ENCODE peak calls at places on chromosomes 7 and 10, in four cellular contexts. G is coronary artery, L is tibial nerve, M is bronchial epithelial cell. D is an unnamed sample.

GRCh38 chr7:27158436-27159277 is 2.2 kb upstream of the HOXA7 start:
- DNase-seq in L (no peak), G (no peak), M (no peak), D (no peak)

GRCh38 chr7:111835066-111835465 is 272.8 kb upstream of the IMMP2L start:
- DNase-seq in M (peak), L (no peak), G (no peak), D (peak)

GRCh38 chr7:39609084-39609461 is 14.3 kb upstream of the RALA start:
- DNase-seq in M (peak), L (no peak), G (no peak), D (no peak)

GRCh38 chr10:105742184-105742583 is 1101.1 kb downstream of the SORCS3 start:
- DNase-seq in G (no peak), M (peak), L (no peak), D (no peak)

GRCh38 chr7:143382791-143383641 is 1.9 kb downstream of the ZYX start:
- DNase-seq in M (no peak), G (no peak), L (no peak), D (no peak)

GRCh38 chr7:7795736-7796135 is 77.3 kb upstream of the RPA3 start:
- DNase-seq in M (peak), L (no peak), G (no peak), D (no peak)

GRCh38 chr7:22832422-22832821 is 9.8 kb upstream of the TOMM7 start:
- DNase-seq in G (no peak), M (peak), L (no peak), D (no peak)

GRCh38 chr10:70493660-70494234 is 15.2 kb downstream of the PALD1 start:
- DNase-seq in M (no peak), G (no peak), L (peak), D (no peak)

GRCh38 chr7:94080551-94080950 is 76.4 kb upstream of the BET1 start:
- DNase-seq in G (no peak), L (no peak), M (no peak), D (no peak)

GRCh38 chr7:71618281-71618680 is 486.3 kb downstream of the GALNT17 start:
- DNase-seq in G (no peak), M (no peak), L (no peak), D (no peak)

GRCh38 chr7:46383605-46384004 is 462.5 kb upstream of the IGFBP3 start:
- DNase-seq in G (no peak), M (peak), L (no peak), D (peak)

GRCh38 chr7:19621740-19622139 is 87.1 kb downstream of the POLR1F start:
- DNase-seq in G (no peak), M (peak), L (no peak), D (no peak)

GRCh38 chr10:29896053-29896452 is 163.3 kb downstream of the JCAD start:
- DNase-seq in G (no peak), L (no peak), M (no peak), D (no peak)

GRCh38 chr7:128831178-128831993 is 1.2 kb downstream of the FLNC start:
- DNase-seq in M (no peak), G (no peak), L (no peak), D (no peak)

GRCh38 chr10:69087600-69088470 is at the start of gene SRGN:
- DNase-seq in M (peak), L (peak), G (peak), D (peak)

GRCh38 chr7:44849277-44850210 is 1.7 kb upstream of the H2AZ2 start:
- DNase-seq in M (no peak), L (no peak), G (no peak), D (no peak)

GRCh38 chr10:116688241-116688711 is 54.1 kb downstream of the HSPA12A start:
- DNase-seq in L (no peak), G (no peak), M (no peak), D (no peak)

GRCh38 chr7:130566168-130566897 is 74.4 kb downstream of the MEST start:
- DNase-seq in L (no peak), M (no peak), G (no peak), D (no peak)

GRCh38 chr10:89644967-89645741 is at the start of gene PANK1:
- DNase-seq in L (peak), G (peak), M (peak), D (no peak)

GRCh38 chr7:1541431-1542162 is 11.1 kb downstream of the MAFK start:
- DNase-seq in G (peak), L (no peak), M (no peak), D (no peak)

GRCh38 chr10:133096616-133097269 is 9.0 kb downstream of the ADGRA1 start:
- DNase-seq in L (no peak), G (no peak), M (no peak), D (no peak)

GRCh38 chr7:69564454-69565417 is 33.5 kb upstream of the AUTS2 start:
- DNase-seq in G (no peak), L (peak), M (no peak), D (no peak)

GRCh38 chr10:122435212-122435827 is 19.1 kb upstream of the ARMS2 start:
- DNase-seq in G (no peak), M (peak), L (peak), D (peak)

GRCh38 chr10:129694633-129695356 is 227.8 kb downstream of the MGMT start:
- DNase-seq in L (peak), M (no peak), G (no peak), D (no peak)

GRCh38 chr10:131852161-131852822 is 48.5 kb upstream of the PPP2R2D start:
- DNase-seq in G (peak), M (no peak), L (no peak), D (no peak)

GRCh38 chr10:87702973-87703294 is 43.3 kb downstream of the PAPSS2 start:
- DNase-seq in G (no peak), L (no peak), M (no peak), D (no peak)

GRCh38 chr10:119724630-119725549 is 960 bp upstream of the INPP5F start:
- DNase-seq in G (no peak), M (peak), L (peak), D (no peak)

GRCh38 chr7:50653116-50653854 is 88.1 kb upstream of the DDC start:
- DNase-seq in L (peak), G (peak), M (no peak), D (no peak)

GRCh38 chr7:129741743-129742213 is 130.3 kb downstream of the NRF1 start:
- DNase-seq in G (no peak), M (no peak), L (no peak), D (no peak)

GRCh38 chr10:116477989-116478615 is 50.5 kb downstream of the PNLIPRP3 start:
- DNase-seq in L (no peak), G (no peak), M (no peak), D (no peak)

GRCh38 chr10:110010076-110011069 is 2.6 kb downstream of the ADD3 start:
- DNase-seq in G (no peak), M (no peak), L (no peak), D (no peak)
- H3K4me3 ChIP-seq in G (peak), M (no peak), L (peak), D (no peak)

DNA sequence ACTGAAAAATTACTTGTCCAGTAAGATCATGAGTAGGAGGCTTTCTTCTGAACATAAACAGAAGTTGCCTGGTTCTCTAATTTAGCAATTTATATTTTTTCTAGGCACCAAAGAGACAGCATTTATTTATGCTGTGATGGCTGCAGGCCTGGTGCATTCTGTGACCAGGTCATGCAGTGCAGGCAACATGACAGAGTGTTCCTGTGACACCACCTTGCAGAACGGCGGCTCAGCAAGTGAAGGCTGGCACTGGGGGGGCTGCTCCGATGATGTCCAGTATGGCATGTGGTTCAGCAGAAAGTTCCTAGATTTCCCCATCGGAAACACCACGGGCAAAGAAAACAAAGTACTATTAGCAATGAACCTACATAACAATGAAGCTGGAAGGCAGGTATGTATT is 2.8 kb downstream of the WNT16 start:
- DNase-seq in L (no peak), M (no peak), G (no peak), D (no peak)
- TF ChIP-seq CTCF in L (no peak), M (no peak), G (no peak), D (no peak)

GRCh38 chr10:109887272-109887671 is 36.0 kb downstream of the XPNPEP1 start:
- DNase-seq in G (no peak), L (no peak), M (no peak), D (no peak)

GRCh38 chr10:109886037-109886787 is 37.1 kb downstream of the XPNPEP1 start:
- DNase-seq in L (no peak), G (no peak), M (no peak), D (peak)

GRCh38 chr10:109883859-109884771 is 39.2 kb downstream of the XPNPEP1 start:
- DNase-seq in M (peak), G (peak), L (peak), D (peak)

GRCh38 chr10:109887776-109888175 is 35.5 kb downstream of the XPNPEP1 start:
- DNase-seq in M (no peak), G (no peak), L (no peak), D (no peak)

DNA sequence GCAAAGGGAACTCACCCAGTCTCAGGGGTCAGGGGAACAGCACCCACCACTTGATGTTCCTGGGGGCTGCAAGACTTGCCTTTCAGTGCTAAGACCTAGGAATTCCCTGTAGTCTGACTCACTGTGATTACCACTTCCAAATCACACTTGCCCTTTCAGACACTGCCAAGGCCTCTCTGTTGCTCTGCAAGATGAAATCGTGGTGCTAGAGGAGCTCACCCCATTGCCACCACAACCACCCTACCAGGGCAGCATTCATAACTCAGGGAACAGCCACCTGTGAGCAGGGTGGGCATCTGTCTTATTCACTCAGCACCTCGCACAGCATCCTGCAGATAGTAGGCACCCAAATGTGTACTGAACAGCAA is 36.5 kb downstream of the XPNPEP1 start:
- DNase-seq in M (no peak), L (no peak), G (no peak), D (no peak)
- H3K4me3 ChIP-seq in M (no peak), L (no peak), G (no peak), D (no peak)

DNA sequence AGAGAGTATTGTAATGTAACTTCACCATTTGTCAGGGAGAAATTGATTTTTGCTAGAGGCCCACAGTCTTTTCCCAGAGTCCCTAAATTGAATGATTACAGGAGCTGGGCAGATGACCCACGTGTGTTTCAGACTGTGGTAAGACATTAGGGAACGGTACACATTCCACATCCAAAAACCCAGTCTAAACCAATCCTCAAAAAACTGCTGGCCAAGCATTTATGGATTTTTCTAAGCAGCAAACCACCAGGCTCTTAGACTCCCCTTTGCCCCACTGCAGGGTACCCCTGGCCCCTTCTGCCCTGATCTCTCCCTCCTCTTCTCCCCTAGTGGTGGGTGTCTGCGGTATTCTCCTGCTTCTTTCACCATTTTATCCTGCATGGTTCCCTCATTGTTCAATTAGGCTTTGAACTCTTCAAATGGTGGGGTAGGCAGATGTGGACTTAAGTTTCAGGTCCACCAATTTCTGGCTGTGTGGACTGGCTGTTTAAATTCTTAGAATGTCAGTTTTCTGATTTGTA is 135.5 kb upstream of the SORCS3 start:
- DNase-seq in L (no peak), G (no peak), M (no peak), D (no peak)
- TF ChIP-seq CTCF in L (no peak), G (no peak), M (no peak), D (no peak)

GRCh38 chr10:128099901-128100300 is 26.3 kb downstream of the MKI67 start:
- DNase-seq in G (no peak), M (no peak), L (no peak), D (no peak)

GRCh38 chr10:128103229-128103714 is 23.0 kb downstream of the MKI67 start:
- DNase-seq in L (no peak), G (no peak), M (no peak), D (no peak)

GRCh38 chr10:128098631-128099030 is 27.6 kb downstream of the MKI67 start:
- DNase-seq in M (no peak), L (no peak), G (no peak), D (no peak)

GRCh38 chr10:128105383-128105782 is 20.8 kb downstream of the MKI67 start:
- DNase-seq in G (no peak), M (no peak), L (no peak), D (no peak)

DNA sequence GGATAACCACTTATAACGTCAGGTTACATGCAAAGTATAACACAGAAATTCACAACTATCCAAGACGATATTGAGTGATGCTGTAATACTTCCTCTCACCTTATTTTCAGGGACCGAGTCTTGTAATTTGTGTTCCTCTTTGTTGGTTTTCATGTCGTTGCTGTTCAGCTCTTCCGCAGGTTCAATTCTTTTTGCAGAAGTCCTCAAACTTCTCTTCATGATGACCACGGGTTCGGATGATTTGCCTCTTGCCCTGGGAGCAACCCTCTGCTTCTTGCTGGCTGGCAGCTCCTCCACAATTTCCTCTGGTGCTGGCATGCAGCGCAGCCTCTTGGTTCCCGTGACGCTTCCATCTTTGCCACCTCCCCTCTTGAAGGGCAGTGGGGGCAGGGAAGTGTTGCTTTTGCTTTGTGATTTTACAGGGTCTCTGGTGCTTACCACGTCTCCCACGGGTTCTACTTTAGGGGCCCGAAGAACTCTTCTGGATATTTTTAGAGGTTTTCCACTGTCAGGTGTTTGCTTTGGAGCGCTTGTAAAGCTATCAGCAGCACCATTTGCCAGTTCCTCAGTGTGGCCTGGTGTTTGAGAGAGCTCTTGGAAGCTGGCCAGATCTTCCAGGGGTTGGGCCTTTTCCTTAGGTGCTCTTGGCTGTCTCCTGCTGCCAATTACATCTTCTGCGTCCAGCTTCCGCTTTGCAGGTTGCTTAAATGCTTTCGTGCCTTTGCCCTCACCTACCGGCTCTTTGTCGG is 23.6 kb downstream of the MKI67 start:
- DNase-seq in G (no peak), M (no peak), L (no peak), D (no peak)
- H3K4me3 ChIP-seq in G (no peak), M (no peak), L (no peak), D (no peak)

DNA sequence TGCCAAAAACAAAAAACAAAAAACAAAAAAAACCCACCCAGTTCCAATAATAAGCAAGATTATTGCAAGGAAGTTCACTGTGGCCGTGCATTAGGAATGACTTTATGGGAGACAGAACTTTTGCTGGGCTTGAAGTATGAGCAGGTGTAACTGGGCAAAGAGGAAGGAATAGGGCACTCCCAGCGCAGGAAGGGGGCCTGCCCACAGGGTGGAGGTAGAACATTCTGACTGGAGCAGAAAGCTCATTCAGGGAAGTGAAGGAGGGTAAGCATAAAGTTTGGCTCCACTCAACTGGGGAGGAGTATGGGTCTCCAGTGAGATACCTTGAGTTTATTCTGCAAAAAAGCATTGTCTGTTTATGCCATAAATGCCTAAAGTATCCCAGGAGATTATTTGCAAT is 42.1 kb upstream of the WIPF3 start:
- DNase-seq in G (no peak), M (no peak), L (no peak), D (no peak)
- TF ChIP-seq CTCF in G (no peak), M (no peak), L (no peak), D (no peak)

GRCh38 chr7:30474485-30474884 is 4.1 kb downstream of the NOD1 start:
- DNase-seq in M (no peak), L (no peak), G (no peak), D (no peak)
- H3K4me3 ChIP-seq in M (no peak), L (no peak), G (no peak), D (no peak)

GRCh38 chr7:26151650-26151952 is 397 bp upstream of the NFE2L3 start:
- DNase-seq in L (no peak), G (no peak), M (no peak), D (no peak)

GRCh38 chr7:26151096-26151495 is 902 bp upstream of the NFE2L3 start:
- DNase-seq in G (no peak), M (no peak), L (no peak), D (no peak)

GRCh38 chr7:26153823-26154783 is 2.1 kb downstream of the NFE2L3 start:
- DNase-seq in L (peak), M (peak), G (no peak), D (no peak)

GRCh38 chr7:26153246-26153822 is 1.3 kb downstream of the NFE2L3 start:
- DNase-seq in G (no peak), L (no peak), M (no peak), D (no peak)

DNA sequence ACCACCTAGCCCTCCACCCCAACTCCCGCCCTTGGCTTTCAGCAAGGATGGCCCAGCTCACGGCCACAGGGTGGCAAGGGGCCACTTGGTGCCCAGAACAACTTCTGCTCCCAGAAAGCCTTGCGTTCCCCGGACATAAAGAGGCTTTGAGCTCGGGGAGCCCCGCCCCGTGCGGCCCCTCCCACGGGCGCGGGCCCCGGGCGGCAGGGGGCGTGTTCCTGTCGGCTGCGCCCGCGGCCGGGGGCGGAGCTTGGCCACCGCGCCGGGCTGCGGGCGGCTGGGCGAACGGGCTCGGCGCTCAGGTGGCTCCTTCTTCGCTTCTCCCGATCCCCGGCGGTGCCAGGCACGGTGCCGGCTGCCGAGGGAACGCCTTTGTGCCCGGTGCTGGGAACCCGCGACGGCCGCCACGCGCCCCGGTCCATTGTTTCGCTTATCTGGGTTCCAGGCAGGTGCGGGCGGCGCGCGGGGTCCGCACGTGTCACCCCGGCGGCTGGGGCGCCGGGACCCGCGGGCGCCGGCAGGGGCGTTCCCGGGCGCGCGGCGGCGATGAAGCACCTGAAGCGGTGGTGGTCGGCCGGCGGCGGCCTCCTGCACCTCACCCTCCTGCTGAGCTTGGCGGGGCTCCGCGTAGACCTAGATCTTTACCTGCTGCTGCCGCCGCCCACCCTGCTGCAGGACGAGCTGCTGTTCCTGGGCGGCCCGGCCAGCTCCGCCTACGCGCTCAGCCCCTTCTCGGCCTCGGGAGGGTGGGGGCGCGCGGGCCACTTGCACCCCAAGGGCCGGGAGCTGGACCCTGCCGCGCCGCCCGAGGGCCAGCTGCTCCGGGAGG is at the start of gene NFE2L3:
- DNase-seq in G (no peak), M (peak), L (peak), D (no peak)
- TF ChIP-seq CTCF in G (no peak), M (no peak), L (peak), D (no peak)

DNA sequence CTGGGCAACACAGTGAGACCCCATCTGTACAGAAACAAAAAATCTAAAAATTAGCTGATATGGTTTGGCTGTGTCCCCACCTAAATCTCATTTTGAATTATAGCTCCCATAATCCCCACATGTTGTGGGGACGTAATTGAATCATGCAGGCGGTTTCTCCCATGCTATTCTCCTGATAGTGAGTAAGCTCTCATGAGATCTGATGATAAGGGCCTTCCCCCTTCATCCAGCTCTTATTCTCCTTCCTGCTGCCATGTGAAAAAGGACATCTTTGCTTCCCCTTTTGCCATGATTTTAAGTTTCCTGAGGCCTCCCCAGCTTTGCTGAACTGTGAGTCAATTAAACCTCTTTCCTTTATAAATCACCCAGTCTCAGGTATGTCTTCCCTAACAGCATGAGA is 136.5 kb downstream of the SFMBT2 start:
- DNase-seq in M (no peak), L (no peak), G (no peak), D (no peak)
- H3K4me3 ChIP-seq in M (no peak), L (no peak), G (no peak), D (no peak)